ENCODE peak calls at places on chromosomes 4 and X, in four cellular contexts. One of them, this sample, is unnamed.

GRCh38 chrX:150889131-150889530 is 9.3 kb downstream of the CD99L2 start:
- DNase-seq in SK-N-SH: no peak
- DNase-seq in GM12878: no peak
- DNase-seq in K562: no peak
- DNase-seq in this sample: no peak

GRCh38 chr4:22063613-22064012 is 115.0 kb upstream of the KCNIP4 start:
- DNase-seq in SK-N-SH: no peak
- DNase-seq in GM12878: no peak
- DNase-seq in K562: no peak
- DNase-seq in this sample: no peak

GRCh38 chrX:45709381-45709780 is 508.7 kb upstream of the DIPK2B start:
- DNase-seq in SK-N-SH: no peak
- DNase-seq in GM12878: no peak
- DNase-seq in K562: no peak
- DNase-seq in this sample: no peak

GRCh38 chr4:15677507-15677988 is 4.1 kb upstream of the FAM200B start:
- DNase-seq in SK-N-SH: no peak
- DNase-seq in GM12878: no peak
- DNase-seq in K562: no peak
- DNase-seq in this sample: peak; percentile 86

GRCh38 chr4:59971952-59972351 is 1228.2 kb upstream of the ADGRL3 start:
- DNase-seq in SK-N-SH: no peak
- DNase-seq in GM12878: no peak
- DNase-seq in K562: no peak
- DNase-seq in this sample: no peak

GRCh38 chrX:77910108-77910840 is at the start of gene ATP7A:
- DNase-seq in SK-N-SH: peak; percentile 92
- DNase-seq in GM12878: peak; percentile 69
- DNase-seq in K562: peak; percentile 88
- DNase-seq in this sample: peak; percentile 84

GRCh38 chrX:72128881-72129280 is 2.8 kb downstream of the RTL5 start:
- DNase-seq in SK-N-SH: peak; percentile 49
- DNase-seq in GM12878: no peak
- DNase-seq in K562: no peak
- DNase-seq in this sample: peak; percentile 0

GRCh38 chr4:17077105-17077504 is 178.7 kb upstream of the LDB2 start:
- DNase-seq in SK-N-SH: no peak
- DNase-seq in GM12878: no peak
- DNase-seq in K562: no peak
- DNase-seq in this sample: no peak

GRCh38 chr4:53647547-53647946 is 56.3 kb upstream of the LNX1 start:
- DNase-seq in SK-N-SH: no peak
- DNase-seq in GM12878: no peak
- DNase-seq in K562: no peak
- DNase-seq in this sample: no peak

GRCh38 chr4:159239534-159239933 is 136.7 kb downstream of the RAPGEF2 start:
- DNase-seq in SK-N-SH: no peak
- DNase-seq in GM12878: no peak
- DNase-seq in K562: no peak
- DNase-seq in this sample: no peak

GRCh38 chr4:17957689-17958088 is 63.9 kb downstream of the LCORL start:
- DNase-seq in SK-N-SH: no peak
- DNase-seq in GM12878: no peak
- DNase-seq in K562: no peak
- DNase-seq in this sample: no peak

GRCh38 chr4:82984459-82984858 is 26.2 kb downstream of the LIN54 start:
- DNase-seq in SK-N-SH: no peak
- DNase-seq in GM12878: no peak
- DNase-seq in K562: peak; percentile 28
- DNase-seq in this sample: peak; percentile 10

GRCh38 chr4:2796261-2797187 is 3.6 kb downstream of the SH3BP2 start:
- DNase-seq in SK-N-SH: peak; percentile 29
- DNase-seq in GM12878: no peak
- DNase-seq in K562: no peak
- DNase-seq in this sample: no peak

GRCh38 chrX:99301990-99302389 is 1108.1 kb downstream of the PCDH19 start:
- DNase-seq in SK-N-SH: peak; percentile 3
- DNase-seq in GM12878: no peak
- DNase-seq in K562: no peak
- DNase-seq in this sample: peak; percentile 5

GRCh38 chrX:33204889-33205288 is 6.5 kb downstream of the DMD start:
- DNase-seq in SK-N-SH: no peak
- DNase-seq in GM12878: no peak
- DNase-seq in K562: no peak
- DNase-seq in this sample: no peak

GRCh38 chrX:110847334-110847733 is 51.7 kb upstream of the CHRDL1 start:
- DNase-seq in SK-N-SH: peak; percentile 54
- DNase-seq in GM12878: peak; percentile 23
- DNase-seq in K562: peak; percentile 45
- DNase-seq in this sample: peak; percentile 32

GRCh38 chrX:153463031-153463430 is 7.3 kb downstream of the HAUS7 start:
- DNase-seq in SK-N-SH: no peak
- DNase-seq in GM12878: no peak
- DNase-seq in K562: no peak
- DNase-seq in this sample: no peak

GRCh38 chrX:153462291-153462690 is 8.1 kb downstream of the HAUS7 start:
- DNase-seq in SK-N-SH: no peak
- DNase-seq in GM12878: no peak
- DNase-seq in K562: no peak
- DNase-seq in this sample: no peak

GRCh38 chrX:153459976-153460375 is 10.4 kb downstream of the HAUS7 start:
- DNase-seq in SK-N-SH: no peak
- DNase-seq in GM12878: no peak
- DNase-seq in K562: no peak
- DNase-seq in this sample: peak; percentile 23

GRCh38 chrX:153463556-153463955 is 6.8 kb downstream of the HAUS7 start:
- DNase-seq in SK-N-SH: no peak
- DNase-seq in GM12878: no peak
- DNase-seq in K562: no peak
- DNase-seq in this sample: no peak

GRCh38 chrX:153460826-153461225 is 9.6 kb downstream of the HAUS7 start:
- DNase-seq in SK-N-SH: peak; percentile 83
- DNase-seq in GM12878: no peak
- DNase-seq in K562: peak; percentile 48
- DNase-seq in this sample: peak; percentile 15
- TF ChIP-seq CHD2 in SK-N-SH: no peak
- TF ChIP-seq CHD2 in GM12878: no peak
- TF ChIP-seq CHD2 in K562: no peak
- TF ChIP-seq CHD2 in this sample: no peak

GRCh38 chr4:71595576-71596108 is 188.2 kb downstream of the GC start:
- DNase-seq in SK-N-SH: no peak
- DNase-seq in GM12878: no peak
- DNase-seq in K562: no peak
- DNase-seq in this sample: no peak
- TF ChIP-seq ZBTB33 in SK-N-SH: no peak
- TF ChIP-seq ZBTB33 in GM12878: no peak
- TF ChIP-seq ZBTB33 in K562: no peak
- TF ChIP-seq ZBTB33 in this sample: no peak

GRCh38 chr4:157271166-157271869 is 50.8 kb downstream of the GRIA2 start:
- DNase-seq in SK-N-SH: no peak
- DNase-seq in GM12878: no peak
- DNase-seq in K562: no peak
- DNase-seq in this sample: no peak
- TF ChIP-seq CHD2 in SK-N-SH: no peak
- TF ChIP-seq CHD2 in GM12878: no peak
- TF ChIP-seq CHD2 in K562: no peak
- TF ChIP-seq CHD2 in this sample: no peak

GRCh38 chr4:55948726-55949479 is at the start of gene CEP135:
- DNase-seq in SK-N-SH: peak; percentile 96
- DNase-seq in GM12878: peak; percentile 75
- DNase-seq in K562: peak; percentile 88
- DNase-seq in this sample: peak; percentile 84

GRCh38 chr4:55947912-55948725 is 626 bp upstream of the CEP135 start:
- DNase-seq in SK-N-SH: peak; percentile 8
- DNase-seq in GM12878: peak; percentile 59
- DNase-seq in K562: peak; percentile 14
- DNase-seq in this sample: peak; percentile 36

GRCh38 chr4:55951191-55951922 is 2.6 kb downstream of the CEP135 start:
- DNase-seq in SK-N-SH: no peak
- DNase-seq in GM12878: no peak
- DNase-seq in K562: no peak
- DNase-seq in this sample: no peak

GRCh38 chr4:55949480-55949802 is 696 bp downstream of the CEP135 start:
- DNase-seq in SK-N-SH: no peak
- DNase-seq in GM12878: no peak
- DNase-seq in K562: no peak
- DNase-seq in this sample: no peak

DNA sequence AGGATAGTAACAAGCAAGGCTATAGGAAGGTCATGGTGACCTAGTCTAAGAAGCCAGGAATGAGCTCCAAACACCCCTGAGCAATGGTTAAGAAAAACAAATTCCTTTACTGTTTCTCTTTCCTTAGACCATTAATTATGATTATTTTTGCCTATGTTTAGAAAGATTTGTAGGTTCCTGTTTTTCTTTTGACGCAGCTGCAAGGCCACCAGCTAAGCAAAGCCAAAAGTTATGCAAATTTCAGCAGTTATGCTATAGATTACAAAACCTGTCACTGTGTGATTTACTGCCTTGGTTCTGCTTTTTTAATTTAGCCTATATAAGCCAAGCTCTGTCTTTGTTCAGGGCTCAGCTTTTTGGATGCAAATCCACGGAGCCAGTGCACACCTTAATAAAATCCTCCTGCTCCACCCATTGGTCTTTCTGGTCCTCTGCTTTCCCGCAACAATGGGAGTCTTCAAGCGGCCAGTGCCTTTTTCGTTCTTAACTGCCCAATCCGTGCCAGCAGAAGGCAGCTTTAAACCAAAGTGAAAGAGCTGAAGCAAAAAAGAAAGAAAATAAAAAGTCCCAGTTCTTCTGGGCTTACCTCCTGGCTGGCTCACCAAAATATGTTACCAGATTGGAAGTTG is 1.4 kb upstream of the CEP135 start:
- DNase-seq in SK-N-SH: no peak
- DNase-seq in GM12878: peak; percentile 73
- DNase-seq in K562: no peak
- DNase-seq in this sample: no peak
- TF ChIP-seq ZBTB33 in SK-N-SH: no peak
- TF ChIP-seq ZBTB33 in GM12878: no peak
- TF ChIP-seq ZBTB33 in K562: no peak
- TF ChIP-seq ZBTB33 in this sample: no peak

DNA sequence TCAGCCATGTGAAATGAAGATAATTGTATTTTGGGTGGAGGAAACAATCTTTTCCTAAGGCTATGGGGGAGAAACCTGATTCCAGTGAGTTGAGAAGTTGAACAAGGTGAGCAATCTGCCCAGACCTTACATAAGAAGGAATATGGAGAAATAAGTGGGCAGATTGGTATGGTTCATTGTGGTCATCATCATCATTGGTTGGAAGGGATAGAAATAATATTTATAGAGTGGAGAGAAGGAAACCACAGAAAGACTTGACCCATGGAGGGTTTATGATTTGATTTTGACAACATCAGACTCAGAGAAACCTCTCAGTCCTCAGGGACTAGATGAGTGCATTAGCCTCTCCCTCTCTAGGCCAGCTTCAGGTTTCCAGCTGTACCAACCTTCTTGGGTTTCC is 177.9 kb upstream of the NEIL3 start:
- DNase-seq in SK-N-SH: no peak
- DNase-seq in GM12878: no peak
- DNase-seq in K562: no peak
- DNase-seq in this sample: no peak
- TF ChIP-seq CHD2 in SK-N-SH: no peak
- TF ChIP-seq CHD2 in GM12878: no peak
- TF ChIP-seq CHD2 in K562: no peak
- TF ChIP-seq CHD2 in this sample: no peak

GRCh38 chr4:24196785-24197184 is 306.9 kb upstream of the PPARGC1A start:
- DNase-seq in SK-N-SH: no peak
- DNase-seq in GM12878: no peak
- DNase-seq in K562: no peak
- DNase-seq in this sample: no peak

GRCh38 chr4:24197891-24198290 is 308.0 kb upstream of the PPARGC1A start:
- DNase-seq in SK-N-SH: no peak
- DNase-seq in GM12878: no peak
- DNase-seq in K562: no peak
- DNase-seq in this sample: no peak

GRCh38 chr4:24203896-24204295 is 314.0 kb upstream of the PPARGC1A start:
- DNase-seq in SK-N-SH: no peak
- DNase-seq in GM12878: no peak
- DNase-seq in K562: no peak
- DNase-seq in this sample: no peak

DNA sequence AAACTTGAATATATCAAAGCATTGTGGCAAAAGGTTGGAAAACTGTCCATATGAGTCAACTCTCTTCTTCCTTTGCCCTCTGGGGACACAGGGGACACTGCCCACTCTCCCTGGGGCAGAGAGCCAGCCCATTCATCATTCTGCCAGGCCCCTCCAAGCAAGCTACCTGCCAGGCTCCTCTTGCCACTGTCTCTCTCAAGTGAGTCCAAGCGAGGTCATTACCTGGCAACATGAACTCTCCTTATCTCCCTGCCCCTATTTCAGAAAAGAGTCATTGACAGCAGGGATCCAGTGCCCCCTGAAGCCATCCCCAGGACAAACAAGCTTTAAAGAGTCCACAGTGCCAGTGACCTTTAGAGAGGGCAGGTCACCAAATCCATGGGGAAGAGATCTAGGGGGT is 312.7 kb upstream of the PPARGC1A start:
- DNase-seq in SK-N-SH: no peak
- DNase-seq in GM12878: no peak
- DNase-seq in K562: no peak
- DNase-seq in this sample: no peak
- TF ChIP-seq ZBTB33 in SK-N-SH: no peak
- TF ChIP-seq ZBTB33 in GM12878: no peak
- TF ChIP-seq ZBTB33 in K562: no peak
- TF ChIP-seq ZBTB33 in this sample: no peak

GRCh38 chrX:11113731-11114130 is 2.6 kb downstream of the HCCS start:
- DNase-seq in SK-N-SH: no peak
- DNase-seq in GM12878: no peak
- DNase-seq in K562: no peak
- DNase-seq in this sample: no peak
- TF ChIP-seq CHD2 in SK-N-SH: no peak
- TF ChIP-seq CHD2 in GM12878: no peak
- TF ChIP-seq CHD2 in K562: no peak
- TF ChIP-seq CHD2 in this sample: no peak

DNA sequence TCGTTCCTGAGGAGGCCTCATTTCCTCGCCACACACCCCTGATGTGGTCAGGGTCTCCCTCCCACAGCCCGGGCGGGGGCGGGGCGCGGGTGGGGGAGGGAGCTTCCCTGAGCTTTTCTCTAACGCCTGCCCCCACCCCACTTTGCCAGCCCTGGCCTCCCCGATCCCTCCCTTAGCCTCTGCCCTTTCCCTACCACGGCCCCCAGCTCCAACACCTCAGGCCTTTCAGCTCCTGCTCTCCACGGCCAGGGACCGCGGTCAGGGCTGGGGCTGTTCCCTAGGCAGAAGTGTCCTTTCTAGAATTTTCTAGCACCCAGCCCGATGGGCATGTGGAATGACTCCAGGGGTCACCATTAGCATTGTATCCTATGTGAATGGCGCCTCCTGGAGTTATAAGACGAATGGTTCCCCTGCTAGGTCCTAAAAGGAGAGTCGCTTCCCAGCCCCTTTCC is 201.3 kb upstream of the BCOR start:
- DNase-seq in SK-N-SH: peak; percentile 43
- DNase-seq in GM12878: no peak
- DNase-seq in K562: no peak
- DNase-seq in this sample: no peak
- TF ChIP-seq ZBTB33 in SK-N-SH: no peak
- TF ChIP-seq ZBTB33 in GM12878: no peak
- TF ChIP-seq ZBTB33 in K562: no peak
- TF ChIP-seq ZBTB33 in this sample: no peak

This sample was measured in HepG2.